ENCODE peak calls at places on chromosomes 11 and 22, in five cellular contexts. One of them, this sample, is unnamed.
A peak's percentile ranks its signal among the peaks of the same experiment; 100 is the strongest.

GRCh38 chr22:30717331-30717921 is 22.8 kb downstream of the OSBP2 start:
- DNase-seq in AG04450: peak; percentile 24
- DNase-seq in kidney epithelial cell: peak; percentile 53
- DNase-seq in foreskin fibroblast: peak; percentile 96
- DNase-seq in PC-9: peak; percentile 52
- DNase-seq in this sample: peak; percentile 49

GRCh38 chr11:106077609-106078517 is at the start of gene AASDHPPT:
- DNase-seq in AG04450: no peak
- DNase-seq in kidney epithelial cell: no peak
- DNase-seq in foreskin fibroblast: no peak
- DNase-seq in PC-9: peak; percentile 34
- DNase-seq in this sample: no peak

GRCh38 chr11:62514151-62514550 is 32.5 kb downstream of the AHNAK start:
- DNase-seq in AG04450: no peak
- DNase-seq in kidney epithelial cell: no peak
- DNase-seq in foreskin fibroblast: no peak
- DNase-seq in PC-9: no peak
- DNase-seq in this sample: no peak

GRCh38 chr22:50625568-50626313 is 2.2 kb downstream of the ARSA start:
- DNase-seq in AG04450: no peak
- DNase-seq in kidney epithelial cell: no peak
- DNase-seq in foreskin fibroblast: no peak
- DNase-seq in PC-9: no peak
- DNase-seq in this sample: no peak

GRCh38 chr11:44847316-44847715 is 103.4 kb downstream of the TP53I11 start:
- DNase-seq in AG04450: no peak
- DNase-seq in kidney epithelial cell: no peak
- DNase-seq in foreskin fibroblast: no peak
- DNase-seq in PC-9: no peak
- DNase-seq in this sample: no peak

GRCh38 chr11:3866206-3866605 is 10.7 kb downstream of the STIM1 start:
- DNase-seq in AG04450: no peak
- DNase-seq in kidney epithelial cell: no peak
- DNase-seq in foreskin fibroblast: no peak
- DNase-seq in PC-9: no peak
- DNase-seq in this sample: no peak

GRCh38 chr22:44807915-44808690 is 55.7 kb downstream of the ARHGAP8 start:
- DNase-seq in AG04450: no peak
- DNase-seq in kidney epithelial cell: no peak
- DNase-seq in foreskin fibroblast: no peak
- DNase-seq in PC-9: no peak
- DNase-seq in this sample: no peak

GRCh38 chr11:81644239-81644840 is 1089.3 kb downstream of the FAM181B start:
- DNase-seq in AG04450: no peak
- DNase-seq in kidney epithelial cell: peak; percentile 31
- DNase-seq in foreskin fibroblast: no peak
- DNase-seq in PC-9: peak; percentile 55
- DNase-seq in this sample: no peak

GRCh38 chr22:45036154-45036553 is 26.3 kb upstream of the PHF21B start:
- DNase-seq in AG04450: no peak
- DNase-seq in kidney epithelial cell: no peak
- DNase-seq in foreskin fibroblast: no peak
- DNase-seq in PC-9: no peak
- DNase-seq in this sample: no peak

GRCh38 chr22:43389227-43389836 is 22.5 kb upstream of the MPPED1 start:
- DNase-seq in AG04450: no peak
- DNase-seq in kidney epithelial cell: no peak
- DNase-seq in foreskin fibroblast: no peak
- DNase-seq in PC-9: no peak
- DNase-seq in this sample: no peak

GRCh38 chr22:43385770-43386641 is 25.8 kb upstream of the MPPED1 start:
- DNase-seq in AG04450: peak; percentile 36
- DNase-seq in kidney epithelial cell: no peak
- DNase-seq in foreskin fibroblast: peak; percentile 68
- DNase-seq in PC-9: peak; percentile 48
- DNase-seq in this sample: peak; percentile 16

GRCh38 chr22:43387815-43388214 is 24.0 kb upstream of the MPPED1 start:
- DNase-seq in AG04450: no peak
- DNase-seq in kidney epithelial cell: no peak
- DNase-seq in foreskin fibroblast: no peak
- DNase-seq in PC-9: no peak
- DNase-seq in this sample: no peak

GRCh38 chr22:43390166-43390565 is 21.6 kb upstream of the MPPED1 start:
- DNase-seq in AG04450: no peak
- DNase-seq in kidney epithelial cell: no peak
- DNase-seq in foreskin fibroblast: no peak
- DNase-seq in PC-9: no peak
- DNase-seq in this sample: no peak

GRCh38 chr22:43388420-43388851 is 23.4 kb upstream of the MPPED1 start:
- DNase-seq in AG04450: no peak
- DNase-seq in kidney epithelial cell: no peak
- DNase-seq in foreskin fibroblast: peak; percentile 22
- DNase-seq in PC-9: peak; percentile 46
- DNase-seq in this sample: no peak
- H3K4me3 ChIP-seq in AG04450: no peak overlapping the region
- H3K4me3 ChIP-seq in kidney epithelial cell: no peak overlapping the region
- H3K4me3 ChIP-seq in foreskin fibroblast: no peak overlapping the region
- H3K4me3 ChIP-seq in PC-9: no peak overlapping the region
- H3K4me3 ChIP-seq in this sample: no peak overlapping the region

GRCh38 chr22:39999144-39999757 is 4.5 kb downstream of the FAM83F start:
- DNase-seq in AG04450: no peak
- DNase-seq in kidney epithelial cell: no peak
- DNase-seq in foreskin fibroblast: no peak
- DNase-seq in PC-9: no peak
- DNase-seq in this sample: no peak
- TF ChIP-seq CTCF in AG04450: no peak
- TF ChIP-seq CTCF in kidney epithelial cell: no peak
- TF ChIP-seq CTCF in foreskin fibroblast: no peak
- TF ChIP-seq CTCF in PC-9: no peak
- TF ChIP-seq CTCF in this sample: no peak

DNA sequence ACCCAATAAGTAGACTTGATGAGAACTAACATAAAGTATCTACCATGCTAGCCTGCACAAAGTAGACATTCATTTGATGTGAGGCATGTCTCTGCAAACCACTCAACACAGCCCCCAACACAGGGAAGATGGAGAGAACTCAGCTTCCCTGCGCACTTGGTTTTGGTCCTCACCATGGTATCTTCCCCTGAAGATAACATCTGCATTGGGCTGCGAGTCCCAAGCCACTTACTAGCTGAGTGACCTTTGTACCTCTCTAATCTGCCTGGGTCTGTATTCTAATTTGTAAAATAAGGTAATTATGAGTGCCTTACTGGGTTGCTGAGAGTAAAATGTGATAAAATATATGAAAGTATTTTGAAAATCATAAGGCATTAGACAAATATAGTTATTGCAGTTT is 30.7 kb downstream of the PPFIA1 start:
- DNase-seq in AG04450: no peak
- DNase-seq in kidney epithelial cell: no peak
- DNase-seq in foreskin fibroblast: no peak
- DNase-seq in PC-9: no peak
- DNase-seq in this sample: no peak
- H3K4me3 ChIP-seq in AG04450: no peak overlapping the region
- H3K4me3 ChIP-seq in kidney epithelial cell: no peak overlapping the region
- H3K4me3 ChIP-seq in foreskin fibroblast: no peak overlapping the region
- H3K4me3 ChIP-seq in PC-9: no peak overlapping the region
- H3K4me3 ChIP-seq in this sample: no peak overlapping the region

GRCh38 chr11:103862827-103863213 is 173.6 kb upstream of the DDI1 start:
- DNase-seq in AG04450: no peak
- DNase-seq in kidney epithelial cell: no peak
- DNase-seq in foreskin fibroblast: no peak
- DNase-seq in PC-9: no peak
- DNase-seq in this sample: no peak

GRCh38 chr11:103867481-103867880 is 169.0 kb upstream of the DDI1 start:
- DNase-seq in AG04450: no peak
- DNase-seq in kidney epithelial cell: no peak
- DNase-seq in foreskin fibroblast: no peak
- DNase-seq in PC-9: no peak
- DNase-seq in this sample: no peak

GRCh38 chr11:103863497-103863896 is 172.9 kb upstream of the DDI1 start:
- DNase-seq in AG04450: peak; percentile 23
- DNase-seq in kidney epithelial cell: no peak
- DNase-seq in foreskin fibroblast: peak; percentile 45
- DNase-seq in PC-9: no peak
- DNase-seq in this sample: peak; percentile 40

GRCh38 chr11:103862049-103862826 is 174.2 kb upstream of the DDI1 start:
- DNase-seq in AG04450: no peak
- DNase-seq in kidney epithelial cell: no peak
- DNase-seq in foreskin fibroblast: no peak
- DNase-seq in PC-9: no peak
- DNase-seq in this sample: no peak
- TF ChIP-seq CTCF in AG04450: no peak
- TF ChIP-seq CTCF in kidney epithelial cell: no peak
- TF ChIP-seq CTCF in foreskin fibroblast: no peak
- TF ChIP-seq CTCF in PC-9: no peak
- TF ChIP-seq CTCF in this sample: no peak

This sample was measured in AG04449.